ENCODE peak calls at places on chromosome 12, in ten cellular contexts. One of them, this sample, is unnamed.

GRCh38 chr12:121812921-121813896 is 9.4 kb downstream of the SETD1B start:
- DNase-seq in stimulated activated CD4-positive, alpha-beta T cell treated with anti-CD3 and anti-CD28 coated beads, Interleukin-12 subunit alpha, Interleukin-12 subunit beta, amount 100 ng/mL, for 48 hours: no peak
- DNase-seq in MM.1S: no peak
- DNase-seq in fibroblast of the aortic adventitia: peak
- DNase-seq in fibroblast of the conjunctiva: no peak
- DNase-seq in AG10803: peak
- DNase-seq in adrenal gland: no peak
- DNase-seq in mucosa of gallbladder: no peak
- DNase-seq in H54: no peak
- DNase-seq in globus pallidus: no peak
- DNase-seq in this sample: no peak

GRCh38 chr12:118126119-118126757 is 9.7 kb upstream of the PEBP1 start:
- DNase-seq in stimulated activated CD4-positive, alpha-beta T cell treated with anti-CD3 and anti-CD28 coated beads, Interleukin-12 subunit alpha, Interleukin-12 subunit beta, amount 100 ng/mL, for 48 hours: no peak
- DNase-seq in MM.1S: no peak
- DNase-seq in fibroblast of the aortic adventitia: no peak
- DNase-seq in fibroblast of the conjunctiva: no peak
- DNase-seq in AG10803: no peak
- DNase-seq in adrenal gland: peak
- DNase-seq in mucosa of gallbladder: peak
- DNase-seq in H54: no peak
- DNase-seq in globus pallidus: no peak
- DNase-seq in this sample: no peak

GRCh38 chr12:132172619-132173018 is 28.4 kb downstream of the NOC4L start:
- DNase-seq in stimulated activated CD4-positive, alpha-beta T cell treated with anti-CD3 and anti-CD28 coated beads, Interleukin-12 subunit alpha, Interleukin-12 subunit beta, amount 100 ng/mL, for 48 hours: no peak
- DNase-seq in MM.1S: no peak
- DNase-seq in fibroblast of the aortic adventitia: no peak
- DNase-seq in fibroblast of the conjunctiva: no peak
- DNase-seq in AG10803: no peak
- DNase-seq in adrenal gland: no peak
- DNase-seq in mucosa of gallbladder: no peak
- DNase-seq in H54: no peak
- DNase-seq in globus pallidus: no peak
- DNase-seq in this sample: no peak

GRCh38 chr12:56914724-56915123 is 19.5 kb downstream of the SDR9C7 start:
- DNase-seq in stimulated activated CD4-positive, alpha-beta T cell treated with anti-CD3 and anti-CD28 coated beads, Interleukin-12 subunit alpha, Interleukin-12 subunit beta, amount 100 ng/mL, for 48 hours: no peak
- DNase-seq in MM.1S: no peak
- DNase-seq in fibroblast of the aortic adventitia: no peak
- DNase-seq in fibroblast of the conjunctiva: no peak
- DNase-seq in AG10803: no peak
- DNase-seq in adrenal gland: no peak
- DNase-seq in mucosa of gallbladder: no peak
- DNase-seq in H54: no peak
- DNase-seq in globus pallidus: no peak
- DNase-seq in this sample: no peak

GRCh38 chr12:40727774-40728483 is 35.7 kb downstream of the CNTN1 start:
- DNase-seq in stimulated activated CD4-positive, alpha-beta T cell treated with anti-CD3 and anti-CD28 coated beads, Interleukin-12 subunit alpha, Interleukin-12 subunit beta, amount 100 ng/mL, for 48 hours: no peak
- DNase-seq in MM.1S: no peak
- DNase-seq in fibroblast of the aortic adventitia: no peak
- DNase-seq in fibroblast of the conjunctiva: no peak
- DNase-seq in AG10803: no peak
- DNase-seq in adrenal gland: no peak
- DNase-seq in mucosa of gallbladder: no peak
- DNase-seq in H54: no peak
- DNase-seq in globus pallidus: no peak
- DNase-seq in this sample: peak

GRCh38 chr12:84877340-84877739 is 35.3 kb downstream of the SLC6A15 start:
- DNase-seq in stimulated activated CD4-positive, alpha-beta T cell treated with anti-CD3 and anti-CD28 coated beads, Interleukin-12 subunit alpha, Interleukin-12 subunit beta, amount 100 ng/mL, for 48 hours: no peak
- DNase-seq in MM.1S: no peak
- DNase-seq in fibroblast of the aortic adventitia: no peak
- DNase-seq in fibroblast of the conjunctiva: no peak
- DNase-seq in AG10803: no peak
- DNase-seq in adrenal gland: no peak
- DNase-seq in mucosa of gallbladder: no peak
- DNase-seq in H54: no peak
- DNase-seq in globus pallidus: no peak
- DNase-seq in this sample: no peak

GRCh38 chr12:54666008-54666407 is 17.8 kb upstream of the DCD start:
- DNase-seq in stimulated activated CD4-positive, alpha-beta T cell treated with anti-CD3 and anti-CD28 coated beads, Interleukin-12 subunit alpha, Interleukin-12 subunit beta, amount 100 ng/mL, for 48 hours: no peak
- DNase-seq in MM.1S: no peak
- DNase-seq in fibroblast of the aortic adventitia: no peak
- DNase-seq in fibroblast of the conjunctiva: no peak
- DNase-seq in AG10803: no peak
- DNase-seq in adrenal gland: no peak
- DNase-seq in mucosa of gallbladder: peak
- DNase-seq in H54: no peak
- DNase-seq in globus pallidus: no peak
- DNase-seq in this sample: no peak

GRCh38 chr12:58395470-58395869 is 454.1 kb downstream of the ATP23 start:
- DNase-seq in stimulated activated CD4-positive, alpha-beta T cell treated with anti-CD3 and anti-CD28 coated beads, Interleukin-12 subunit alpha, Interleukin-12 subunit beta, amount 100 ng/mL, for 48 hours: no peak
- DNase-seq in MM.1S: no peak
- DNase-seq in fibroblast of the aortic adventitia: no peak
- DNase-seq in fibroblast of the conjunctiva: no peak
- DNase-seq in AG10803: peak
- DNase-seq in adrenal gland: no peak
- DNase-seq in mucosa of gallbladder: no peak
- DNase-seq in H54: peak
- DNase-seq in globus pallidus: no peak
- DNase-seq in this sample: peak

GRCh38 chr12:79020106-79020505 is 155.5 kb downstream of the SYT1 start:
- DNase-seq in stimulated activated CD4-positive, alpha-beta T cell treated with anti-CD3 and anti-CD28 coated beads, Interleukin-12 subunit alpha, Interleukin-12 subunit beta, amount 100 ng/mL, for 48 hours: no peak
- DNase-seq in MM.1S: no peak
- DNase-seq in fibroblast of the aortic adventitia: peak
- DNase-seq in fibroblast of the conjunctiva: no peak
- DNase-seq in AG10803: no peak
- DNase-seq in adrenal gland: no peak
- DNase-seq in mucosa of gallbladder: no peak
- DNase-seq in H54: peak
- DNase-seq in globus pallidus: no peak
- DNase-seq in this sample: peak

GRCh38 chr12:76685246-76685678 is 78.7 kb upstream of the ZDHHC17 start:
- DNase-seq in stimulated activated CD4-positive, alpha-beta T cell treated with anti-CD3 and anti-CD28 coated beads, Interleukin-12 subunit alpha, Interleukin-12 subunit beta, amount 100 ng/mL, for 48 hours: no peak
- DNase-seq in MM.1S: no peak
- DNase-seq in fibroblast of the aortic adventitia: peak
- DNase-seq in fibroblast of the conjunctiva: peak
- DNase-seq in AG10803: peak
- DNase-seq in adrenal gland: no peak
- DNase-seq in mucosa of gallbladder: peak
- DNase-seq in H54: no peak
- DNase-seq in globus pallidus: peak
- DNase-seq in this sample: peak

GRCh38 chr12:46219892-46220655 is 48.8 kb downstream of the SLC38A1 start:
- DNase-seq in stimulated activated CD4-positive, alpha-beta T cell treated with anti-CD3 and anti-CD28 coated beads, Interleukin-12 subunit alpha, Interleukin-12 subunit beta, amount 100 ng/mL, for 48 hours: peak
- DNase-seq in MM.1S: no peak
- DNase-seq in fibroblast of the aortic adventitia: peak
- DNase-seq in fibroblast of the conjunctiva: peak
- DNase-seq in AG10803: peak
- DNase-seq in adrenal gland: no peak
- DNase-seq in mucosa of gallbladder: no peak
- DNase-seq in H54: peak
- DNase-seq in globus pallidus: peak
- DNase-seq in this sample: peak

GRCh38 chr12:68521321-68521839 is 89.3 kb upstream of the RAP1B start:
- DNase-seq in stimulated activated CD4-positive, alpha-beta T cell treated with anti-CD3 and anti-CD28 coated beads, Interleukin-12 subunit alpha, Interleukin-12 subunit beta, amount 100 ng/mL, for 48 hours: no peak
- DNase-seq in MM.1S: no peak
- DNase-seq in fibroblast of the aortic adventitia: peak
- DNase-seq in fibroblast of the conjunctiva: peak
- DNase-seq in AG10803: peak
- DNase-seq in adrenal gland: no peak
- DNase-seq in mucosa of gallbladder: no peak
- DNase-seq in H54: no peak
- DNase-seq in globus pallidus: no peak
- DNase-seq in this sample: peak

GRCh38 chr12:25550186-25550585 is 2.9 kb downstream of the LMNTD1 start:
- DNase-seq in stimulated activated CD4-positive, alpha-beta T cell treated with anti-CD3 and anti-CD28 coated beads, Interleukin-12 subunit alpha, Interleukin-12 subunit beta, amount 100 ng/mL, for 48 hours: no peak
- DNase-seq in MM.1S: no peak
- DNase-seq in fibroblast of the aortic adventitia: no peak
- DNase-seq in fibroblast of the conjunctiva: no peak
- DNase-seq in AG10803: peak
- DNase-seq in adrenal gland: no peak
- DNase-seq in mucosa of gallbladder: no peak
- DNase-seq in H54: no peak
- DNase-seq in globus pallidus: no peak
- DNase-seq in this sample: peak

GRCh38 chr12:27524839-27525238 is 833 bp downstream of the PPFIBP1 start:
- DNase-seq in stimulated activated CD4-positive, alpha-beta T cell treated with anti-CD3 and anti-CD28 coated beads, Interleukin-12 subunit alpha, Interleukin-12 subunit beta, amount 100 ng/mL, for 48 hours: no peak
- DNase-seq in MM.1S: no peak
- DNase-seq in fibroblast of the aortic adventitia: peak
- DNase-seq in fibroblast of the conjunctiva: no peak
- DNase-seq in AG10803: peak
- DNase-seq in adrenal gland: peak
- DNase-seq in mucosa of gallbladder: no peak
- DNase-seq in H54: no peak
- DNase-seq in globus pallidus: peak
- DNase-seq in this sample: no peak

GRCh38 chr12:51814311-51815088 is 34.0 kb downstream of the FIGNL2 start:
- DNase-seq in stimulated activated CD4-positive, alpha-beta T cell treated with anti-CD3 and anti-CD28 coated beads, Interleukin-12 subunit alpha, Interleukin-12 subunit beta, amount 100 ng/mL, for 48 hours: peak
- DNase-seq in MM.1S: peak
- DNase-seq in fibroblast of the aortic adventitia: peak
- DNase-seq in fibroblast of the conjunctiva: peak
- DNase-seq in AG10803: peak
- DNase-seq in adrenal gland: peak
- DNase-seq in mucosa of gallbladder: peak
- DNase-seq in H54: no peak
- DNase-seq in globus pallidus: peak
- DNase-seq in this sample: peak

GRCh38 chr12:132289356-132290202 is 39.8 kb downstream of the GALNT9 start:
- DNase-seq in stimulated activated CD4-positive, alpha-beta T cell treated with anti-CD3 and anti-CD28 coated beads, Interleukin-12 subunit alpha, Interleukin-12 subunit beta, amount 100 ng/mL, for 48 hours: no peak
- DNase-seq in MM.1S: no peak
- DNase-seq in fibroblast of the aortic adventitia: no peak
- DNase-seq in fibroblast of the conjunctiva: no peak
- DNase-seq in AG10803: no peak
- DNase-seq in adrenal gland: no peak
- DNase-seq in mucosa of gallbladder: no peak
- DNase-seq in H54: no peak
- DNase-seq in globus pallidus: no peak
- DNase-seq in this sample: no peak

GRCh38 chr12:70149665-70150064 is 93.6 kb upstream of the CNOT2 start:
- DNase-seq in stimulated activated CD4-positive, alpha-beta T cell treated with anti-CD3 and anti-CD28 coated beads, Interleukin-12 subunit alpha, Interleukin-12 subunit beta, amount 100 ng/mL, for 48 hours: no peak
- DNase-seq in MM.1S: no peak
- DNase-seq in fibroblast of the aortic adventitia: no peak
- DNase-seq in fibroblast of the conjunctiva: no peak
- DNase-seq in AG10803: no peak
- DNase-seq in adrenal gland: no peak
- DNase-seq in mucosa of gallbladder: no peak
- DNase-seq in H54: no peak
- DNase-seq in globus pallidus: no peak
- DNase-seq in this sample: no peak

GRCh38 chr12:52903855-52904508 is 894 bp downstream of the KRT8 start:
- DNase-seq in stimulated activated CD4-positive, alpha-beta T cell treated with anti-CD3 and anti-CD28 coated beads, Interleukin-12 subunit alpha, Interleukin-12 subunit beta, amount 100 ng/mL, for 48 hours: no peak
- DNase-seq in MM.1S: no peak
- DNase-seq in fibroblast of the aortic adventitia: no peak
- DNase-seq in fibroblast of the conjunctiva: no peak
- DNase-seq in AG10803: no peak
- DNase-seq in adrenal gland: peak
- DNase-seq in mucosa of gallbladder: peak
- DNase-seq in H54: no peak
- DNase-seq in globus pallidus: no peak
- DNase-seq in this sample: peak

GRCh38 chr12:75648856-75649255 is 137.4 kb upstream of the KRR1 start:
- DNase-seq in stimulated activated CD4-positive, alpha-beta T cell treated with anti-CD3 and anti-CD28 coated beads, Interleukin-12 subunit alpha, Interleukin-12 subunit beta, amount 100 ng/mL, for 48 hours: no peak
- DNase-seq in MM.1S: no peak
- DNase-seq in fibroblast of the aortic adventitia: no peak
- DNase-seq in fibroblast of the conjunctiva: no peak
- DNase-seq in AG10803: no peak
- DNase-seq in adrenal gland: no peak
- DNase-seq in mucosa of gallbladder: no peak
- DNase-seq in H54: no peak
- DNase-seq in globus pallidus: no peak
- DNase-seq in this sample: no peak

GRCh38 chr12:6826734-6827436 is 1.3 kb upstream of the P3H3 start:
- DNase-seq in stimulated activated CD4-positive, alpha-beta T cell treated with anti-CD3 and anti-CD28 coated beads, Interleukin-12 subunit alpha, Interleukin-12 subunit beta, amount 100 ng/mL, for 48 hours: no peak
- DNase-seq in MM.1S: no peak
- DNase-seq in fibroblast of the aortic adventitia: no peak
- DNase-seq in fibroblast of the conjunctiva: no peak
- DNase-seq in AG10803: no peak
- DNase-seq in adrenal gland: no peak
- DNase-seq in mucosa of gallbladder: no peak
- DNase-seq in H54: no peak
- DNase-seq in globus pallidus: no peak
- DNase-seq in this sample: no peak

GRCh38 chr12:93315907-93316622 is 61.7 kb upstream of the NUDT4 start:
- DNase-seq in stimulated activated CD4-positive, alpha-beta T cell treated with anti-CD3 and anti-CD28 coated beads, Interleukin-12 subunit alpha, Interleukin-12 subunit beta, amount 100 ng/mL, for 48 hours: no peak
- DNase-seq in MM.1S: no peak
- DNase-seq in fibroblast of the aortic adventitia: peak
- DNase-seq in fibroblast of the conjunctiva: no peak
- DNase-seq in AG10803: no peak
- DNase-seq in adrenal gland: no peak
- DNase-seq in mucosa of gallbladder: no peak
- DNase-seq in H54: no peak
- DNase-seq in globus pallidus: no peak
- DNase-seq in this sample: no peak

GRCh38 chr12:100959481-100959880 is 164.9 kb downstream of the ANO4 start:
- DNase-seq in stimulated activated CD4-positive, alpha-beta T cell treated with anti-CD3 and anti-CD28 coated beads, Interleukin-12 subunit alpha, Interleukin-12 subunit beta, amount 100 ng/mL, for 48 hours: no peak
- DNase-seq in MM.1S: no peak
- DNase-seq in fibroblast of the aortic adventitia: peak
- DNase-seq in fibroblast of the conjunctiva: no peak
- DNase-seq in AG10803: peak
- DNase-seq in adrenal gland: no peak
- DNase-seq in mucosa of gallbladder: no peak
- DNase-seq in H54: no peak
- DNase-seq in globus pallidus: no peak
- DNase-seq in this sample: peak

GRCh38 chr12:54051916-54052744 is 1.5 kb upstream of the HOXC4 start:
- DNase-seq in stimulated activated CD4-positive, alpha-beta T cell treated with anti-CD3 and anti-CD28 coated beads, Interleukin-12 subunit alpha, Interleukin-12 subunit beta, amount 100 ng/mL, for 48 hours: no peak
- DNase-seq in MM.1S: no peak
- DNase-seq in fibroblast of the aortic adventitia: no peak
- DNase-seq in fibroblast of the conjunctiva: no peak
- DNase-seq in AG10803: no peak
- DNase-seq in adrenal gland: no peak
- DNase-seq in mucosa of gallbladder: no peak
- DNase-seq in H54: no peak
- DNase-seq in globus pallidus: no peak
- DNase-seq in this sample: no peak

GRCh38 chr12:116551952-116552749 is 7.0 kb upstream of the MAP1LC3B2 start:
- DNase-seq in stimulated activated CD4-positive, alpha-beta T cell treated with anti-CD3 and anti-CD28 coated beads, Interleukin-12 subunit alpha, Interleukin-12 subunit beta, amount 100 ng/mL, for 48 hours: no peak
- DNase-seq in MM.1S: no peak
- DNase-seq in fibroblast of the aortic adventitia: peak
- DNase-seq in fibroblast of the conjunctiva: peak
- DNase-seq in AG10803: peak
- DNase-seq in adrenal gland: no peak
- DNase-seq in mucosa of gallbladder: no peak
- DNase-seq in H54: no peak
- DNase-seq in globus pallidus: no peak
- DNase-seq in this sample: peak

GRCh38 chr12:58321414-58321813 is 380.0 kb downstream of the ATP23 start:
- DNase-seq in stimulated activated CD4-positive, alpha-beta T cell treated with anti-CD3 and anti-CD28 coated beads, Interleukin-12 subunit alpha, Interleukin-12 subunit beta, amount 100 ng/mL, for 48 hours: no peak
- DNase-seq in MM.1S: no peak
- DNase-seq in fibroblast of the aortic adventitia: no peak
- DNase-seq in fibroblast of the conjunctiva: no peak
- DNase-seq in AG10803: no peak
- DNase-seq in adrenal gland: no peak
- DNase-seq in mucosa of gallbladder: no peak
- DNase-seq in H54: no peak
- DNase-seq in globus pallidus: no peak
- DNase-seq in this sample: no peak

GRCh38 chr12:51863921-51864700 is 15.6 kb upstream of the FIGNL2 start:
- DNase-seq in stimulated activated CD4-positive, alpha-beta T cell treated with anti-CD3 and anti-CD28 coated beads, Interleukin-12 subunit alpha, Interleukin-12 subunit beta, amount 100 ng/mL, for 48 hours: peak
- DNase-seq in MM.1S: no peak
- DNase-seq in fibroblast of the aortic adventitia: no peak
- DNase-seq in fibroblast of the conjunctiva: no peak
- DNase-seq in AG10803: no peak
- DNase-seq in adrenal gland: no peak
- DNase-seq in mucosa of gallbladder: no peak
- DNase-seq in H54: no peak
- DNase-seq in globus pallidus: no peak
- DNase-seq in this sample: no peak

GRCh38 chr12:68939500-68939899 is 6.5 kb upstream of the CPM start:
- DNase-seq in stimulated activated CD4-positive, alpha-beta T cell treated with anti-CD3 and anti-CD28 coated beads, Interleukin-12 subunit alpha, Interleukin-12 subunit beta, amount 100 ng/mL, for 48 hours: no peak
- DNase-seq in MM.1S: no peak
- DNase-seq in fibroblast of the aortic adventitia: no peak
- DNase-seq in fibroblast of the conjunctiva: no peak
- DNase-seq in AG10803: no peak
- DNase-seq in adrenal gland: no peak
- DNase-seq in mucosa of gallbladder: no peak
- DNase-seq in H54: no peak
- DNase-seq in globus pallidus: no peak
- DNase-seq in this sample: no peak

GRCh38 chr12:67410246-67410645 is 141.1 kb downstream of the CAND1 start:
- DNase-seq in stimulated activated CD4-positive, alpha-beta T cell treated with anti-CD3 and anti-CD28 coated beads, Interleukin-12 subunit alpha, Interleukin-12 subunit beta, amount 100 ng/mL, for 48 hours: no peak
- DNase-seq in MM.1S: no peak
- DNase-seq in fibroblast of the aortic adventitia: peak
- DNase-seq in fibroblast of the conjunctiva: no peak
- DNase-seq in AG10803: peak
- DNase-seq in adrenal gland: no peak
- DNase-seq in mucosa of gallbladder: no peak
- DNase-seq in H54: no peak
- DNase-seq in globus pallidus: no peak
- DNase-seq in this sample: no peak

This sample was measured in mammary epithelial cell.